ENCODE peak calls at places on chromosomes 2 and 18, in nine cellular contexts. E, L, X, J, U, W, V, R and S are unnamed samples.

GRCh38 chr18:76410660-76411417 is 84.2 kb downstream of the ZNF516 start:
- DNase-seq in J (no peak), W (no peak), R (no peak), L (no peak), U (no peak), X (no peak), E (no peak), V (no peak), S (no peak)

GRCh38 chr18:45463433-45463832 is 151.8 kb upstream of the SLC14A2 start:
- DNase-seq in L (no peak), E (no peak), W (no peak), R (no peak), X (no peak), U (no peak), J (no peak), V (no peak), S (no peak)

GRCh38 chr2:173124441-173124840 is 48.8 kb downstream of the MAP3K20 start:
- DNase-seq in W (no peak), U (no peak), L (no peak), R (peak), E (peak), V (peak), J (no peak), X (no peak), S (no peak)

GRCh38 chr2:109336296-109336695 is 207.3 kb downstream of the SH3RF3 start:
- DNase-seq in U (no peak), R (no peak), V (no peak), X (no peak), W (no peak), L (no peak), J (no peak), E (no peak), S (no peak)

GRCh38 chr18:5543854-5544389 is at the start of gene EPB41L3:
- DNase-seq in W (no peak), J (no peak), R (no peak), E (no peak), V (peak), U (no peak), L (peak), X (no peak), S (no peak)

GRCh38 chr18:75369026-75369425 is 58.5 kb downstream of the SMIM21 start:
- DNase-seq in R (no peak), J (no peak), V (no peak), U (no peak), W (no peak), X (no peak), L (no peak), E (no peak), S (no peak)

GRCh38 chr2:46236006-46236875 is 61.0 kb upstream of the EPAS1 start:
- DNase-seq in R (no peak), U (no peak), X (no peak), W (no peak), E (no peak), J (no peak), V (no peak), L (no peak), S (no peak)

GRCh38 chr2:121038831-121039230 is 246.2 kb downstream of the TFCP2L1 start:
- DNase-seq in V (no peak), W (no peak), J (no peak), L (no peak), U (no peak), E (peak), R (peak), X (no peak), S (peak)

GRCh38 chr18:57004366-57005121 is 142.3 kb upstream of the BOD1L2 start:
- DNase-seq in X (no peak), U (no peak), L (no peak), W (no peak), V (peak), R (no peak), E (peak), J (peak), S (no peak)

GRCh38 chr18:29644276-29644675 is 1398.3 kb downstream of the DSC3 start:
- DNase-seq in J (no peak), U (no peak), E (peak), W (no peak), X (no peak), R (peak), V (peak), L (no peak), S (no peak)

GRCh38 chr2:101842471-101842870 is 145.0 kb downstream of the MAP4K4 start:
- DNase-seq in W (no peak), R (no peak), J (no peak), V (no peak), U (no peak), E (no peak), X (no peak), L (no peak), S (no peak)

GRCh38 chr2:135159191-135159590 is 107.1 kb downstream of the RAB3GAP1 start:
- DNase-seq in V (no peak), W (no peak), L (no peak), R (no peak), X (no peak), E (no peak), U (no peak), J (no peak), S (no peak)

GRCh38 chr2:144835634-144836351 is 315.9 kb upstream of the ZEB2 start:
- DNase-seq in L (no peak), W (no peak), V (peak), U (no peak), X (no peak), E (peak), R (peak), J (no peak), S (no peak)

GRCh38 chr2:43038720-43039099 is 187.7 kb downstream of the ZFP36L2 start:
- DNase-seq in R (no peak), U (no peak), E (no peak), X (no peak), V (no peak), L (peak), W (no peak), J (no peak), S (no peak)

GRCh38 chr2:97868986-97869721 is 126.6 kb downstream of the TMEM131 start:
- DNase-seq in J (peak), U (no peak), R (peak), L (peak), V (peak), W (peak), X (no peak), E (peak), S (no peak)

GRCh38 chr18:39653221-39653620 is 2087.6 kb upstream of the CELF4 start:
- DNase-seq in X (no peak), J (no peak), E (no peak), V (no peak), W (no peak), L (no peak), U (no peak), R (no peak), S (no peak)

GRCh38 chr2:109166811-109167210 is 37.8 kb downstream of the SH3RF3 start:
- DNase-seq in J (no peak), V (peak), W (no peak), X (no peak), E (no peak), U (no peak), R (no peak), L (no peak), S (peak)

GRCh38 chr18:47978603-47979002 is 48.1 kb upstream of the SMAD2 start:
- DNase-seq in J (no peak), W (no peak), V (no peak), X (no peak), E (no peak), U (no peak), R (no peak), L (no peak), S (no peak)

GRCh38 chr2:240960963-240961876 is 37.2 kb upstream of the SNED1 start:
- DNase-seq in W (no peak), E (no peak), L (peak), R (no peak), J (no peak), U (no peak), X (peak), V (peak), S (no peak)

GRCh38 chr18:72819050-72819449 is 48.7 kb downstream of the NETO1 start:
- DNase-seq in U (no peak), L (no peak), E (no peak), W (no peak), J (no peak), V (no peak), X (no peak), R (no peak), S (no peak)

GRCh38 chr2:232350804-232351685 is 27.5 kb upstream of the ALPP start:
- DNase-seq in J (no peak), U (no peak), X (no peak), E (no peak), R (no peak), V (no peak), W (no peak), L (peak), S (no peak)